ENCODE peak calls at places on chromosome 9, in six cellular contexts. O is GM12878, F is upper lobe of left lung, T is HepG2, Q is K562, C is A549. L is an unnamed sample.

GRCh38 chr9:73148447-73148937 is 3.2 kb upstream of the ANXA1 start:
- ATAC-seq in O (no peak), F (peak), T (no peak), Q (no peak), C (peak), L (no peak)

GRCh38 chr9:137211532-137211931 is 6.0 kb downstream of the NDOR1 start:
- ATAC-seq in O (no peak), F (no peak), T (no peak), Q (peak), C (no peak), L (no peak)

GRCh38 chr9:35756275-35756742 is 2.2 kb upstream of the MSMP start:
- ATAC-seq in O (no peak), F (peak), T (peak), Q (peak), C (peak), L (peak)

GRCh38 chr9:111572945-111573604 is 26.4 kb downstream of the PTGR1 start:
- ATAC-seq in O (no peak), F (no peak), T (no peak), Q (no peak), C (no peak), L (no peak)

GRCh38 chr9:93119953-93120845 is 13.9 kb downstream of the NINJ1 start:
- ATAC-seq in O (peak), F (peak), T (peak), Q (peak), C (peak), L (peak)

GRCh38 chr9:119282476-119283117 is 86.6 kb downstream of the BRINP1 start:
- ATAC-seq in O (no peak), F (no peak), T (no peak), Q (no peak), C (no peak), L (no peak)

GRCh38 chr9:20351715-20352114 is 270.6 kb downstream of the MLLT3 start:
- ATAC-seq in O (no peak), F (no peak), T (no peak), Q (no peak), C (no peak), L (no peak)

GRCh38 chr9:2018764-2019548 is 3.8 kb downstream of the SMARCA2 start:
- ATAC-seq in O (no peak), F (no peak), T (no peak), Q (no peak), C (no peak), L (no peak)

GRCh38 chr9:113493080-113493615 is 29.6 kb downstream of the RGS3 start:
- ATAC-seq in O (no peak), F (no peak), T (no peak), Q (no peak), C (no peak), L (no peak)

GRCh38 chr9:37669232-37669631 is 18.5 kb downstream of the FRMPD1 start:
- ATAC-seq in O (no peak), F (no peak), T (no peak), Q (no peak), C (no peak), L (no peak)

GRCh38 chr9:21078702-21079101 is 960 bp upstream of the IFNB1 start:
- ATAC-seq in O (peak), F (no peak), T (peak), Q (no peak), C (no peak), L (no peak)

GRCh38 chr9:18235181-18235908 is 238.6 kb upstream of the ADAMTSL1 start:
- ATAC-seq in O (no peak), F (no peak), T (no peak), Q (no peak), C (no peak), L (no peak)

GRCh38 chr9:92513349-92513748 is 22.4 kb downstream of the ECM2 start:
- ATAC-seq in O (no peak), F (no peak), T (no peak), Q (no peak), C (no peak), L (no peak)

GRCh38 chr9:33465596-33466564 is 7.8 kb downstream of the NOL6 start:
- ATAC-seq in O (no peak), F (no peak), T (no peak), Q (no peak), C (no peak), L (peak)

GRCh38 chr9:16058131-16058549 is 505.3 kb downstream of the CCDC171 start:
- ATAC-seq in O (peak), F (no peak), T (no peak), Q (no peak), C (no peak), L (no peak)

GRCh38 chr9:2662496-2662895 is 40.9 kb downstream of the VLDLR start:
- ATAC-seq in O (no peak), F (no peak), T (peak), Q (no peak), C (peak), L (no peak)

GRCh38 chr9:125119643-125120286 is 23.6 kb downstream of the SCAI start:
- ATAC-seq in O (no peak), F (no peak), T (no peak), Q (peak), C (no peak), L (no peak)

GRCh38 chr9:79111653-79112052 is 460.1 kb upstream of the TLE4 start:
- ATAC-seq in O (no peak), F (no peak), T (no peak), Q (no peak), C (no peak), L (no peak)

GRCh38 chr9:23522952-23523351 is 303.1 kb downstream of the ELAVL2 start:
- ATAC-seq in O (no peak), F (no peak), T (no peak), Q (no peak), C (no peak), L (no peak)

GRCh38 chr9:7140401-7140800 is 382.6 kb downstream of the KDM4C start:
- ATAC-seq in O (no peak), F (no peak), T (no peak), Q (no peak), C (no peak), L (no peak)

GRCh38 chr9:113011911-113012381 is at the start of gene ZNF883:
- ATAC-seq in O (no peak), F (peak), T (peak), Q (peak), C (peak), L (no peak)

GRCh38 chr9:20321683-20322082 is 300.6 kb downstream of the MLLT3 start:
- ATAC-seq in O (peak), F (no peak), T (no peak), Q (no peak), C (no peak), L (no peak)

GRCh38 chr9:84002344-84002743 is 21.7 kb downstream of the RMI1 start:
- ATAC-seq in O (peak), F (no peak), T (no peak), Q (no peak), C (no peak), L (no peak)

GRCh38 chr9:70101265-70101664 is 57.6 kb downstream of the MAMDC2 start:
- ATAC-seq in O (no peak), F (peak), T (no peak), Q (no peak), C (no peak), L (no peak)

GRCh38 chr9:114924327-114924726 is 6.1 kb downstream of the TNFSF8 start:
- ATAC-seq in O (peak), F (no peak), T (no peak), Q (no peak), C (no peak), L (no peak)

GRCh38 chr9:136974834-136975535 is 2.3 kb upstream of the PTGDS start:
- ATAC-seq in O (no peak), F (no peak), T (no peak), Q (no peak), C (no peak), L (no peak)

GRCh38 chr9:7405924-7406604 is 393.5 kb downstream of the DMAC1 start:
- ATAC-seq in O (peak), F (no peak), T (no peak), Q (no peak), C (no peak), L (no peak)

GRCh38 chr9:136599811-136600660 is 54.2 kb upstream of the NOTCH1 start:
- ATAC-seq in O (no peak), F (no peak), T (peak), Q (no peak), C (no peak), L (no peak)

GRCh38 chr9:126412945-126413344 is 86.3 kb downstream of the MVB12B start:
- ATAC-seq in O (no peak), F (no peak), T (no peak), Q (no peak), C (no peak), L (no peak)

GRCh38 chr9:71681104-71681707 is 87.1 kb downstream of the CEMIP2 start:
- ATAC-seq in O (peak), F (no peak), T (no peak), Q (no peak), C (peak), L (no peak)

GRCh38 chr9:2418619-2419018 is 203.0 kb upstream of the VLDLR start:
- ATAC-seq in O (no peak), F (no peak), T (no peak), Q (no peak), C (no peak), L (no peak)

GRCh38 chr9:107460153-107461023 is 29.2 kb downstream of the KLF4 start:
- ATAC-seq in O (no peak), F (no peak), T (no peak), Q (no peak), C (no peak), L (no peak)

GRCh38 chr9:79026311-79026710 is 545.5 kb upstream of the TLE4 start:
- ATAC-seq in O (no peak), F (no peak), T (no peak), Q (no peak), C (no peak), L (no peak)

GRCh38 chr9:103757062-103757461 is 337.0 kb upstream of the SMC2 start:
- ATAC-seq in O (no peak), F (no peak), T (no peak), Q (no peak), C (no peak), L (no peak)

GRCh38 chr9:34157898-34158297 is 20.9 kb upstream of the UBAP1 start:
- ATAC-seq in O (no peak), F (no peak), T (peak), Q (no peak), C (no peak), L (no peak)

GRCh38 chr9:97873877-97874276 is 20.9 kb downstream of the FOXE1 start:
- ATAC-seq in O (no peak), F (no peak), T (no peak), Q (peak), C (no peak), L (no peak)

GRCh38 chr9:111094433-111095421 is 56.5 kb upstream of the LPAR1 start:
- ATAC-seq in O (peak), F (peak), T (no peak), Q (no peak), C (peak), L (peak)

GRCh38 chr9:93509084-93509483 is 55.7 kb upstream of the FAM120AOS start:
- ATAC-seq in O (no peak), F (no peak), T (peak), Q (no peak), C (no peak), L (no peak)

GRCh38 chr9:91421022-91421765 is 2.4 kb downstream of the NFIL3 start:
- ATAC-seq in O (no peak), F (no peak), T (peak), Q (no peak), C (no peak), L (no peak)

GRCh38 chr9:91420471-91421021 is 3.1 kb downstream of the NFIL3 start:
- ATAC-seq in O (no peak), F (no peak), T (no peak), Q (no peak), C (no peak), L (no peak)

GRCh38 chr9:91417602-91418218 is 5.9 kb downstream of the NFIL3 start:
- ATAC-seq in O (no peak), F (no peak), T (no peak), Q (no peak), C (no peak), L (no peak)

GRCh38 chr9:91421987-91422765 is 1.5 kb downstream of the NFIL3 start:
- ATAC-seq in O (no peak), F (no peak), T (no peak), Q (no peak), C (no peak), L (no peak)

DNA sequence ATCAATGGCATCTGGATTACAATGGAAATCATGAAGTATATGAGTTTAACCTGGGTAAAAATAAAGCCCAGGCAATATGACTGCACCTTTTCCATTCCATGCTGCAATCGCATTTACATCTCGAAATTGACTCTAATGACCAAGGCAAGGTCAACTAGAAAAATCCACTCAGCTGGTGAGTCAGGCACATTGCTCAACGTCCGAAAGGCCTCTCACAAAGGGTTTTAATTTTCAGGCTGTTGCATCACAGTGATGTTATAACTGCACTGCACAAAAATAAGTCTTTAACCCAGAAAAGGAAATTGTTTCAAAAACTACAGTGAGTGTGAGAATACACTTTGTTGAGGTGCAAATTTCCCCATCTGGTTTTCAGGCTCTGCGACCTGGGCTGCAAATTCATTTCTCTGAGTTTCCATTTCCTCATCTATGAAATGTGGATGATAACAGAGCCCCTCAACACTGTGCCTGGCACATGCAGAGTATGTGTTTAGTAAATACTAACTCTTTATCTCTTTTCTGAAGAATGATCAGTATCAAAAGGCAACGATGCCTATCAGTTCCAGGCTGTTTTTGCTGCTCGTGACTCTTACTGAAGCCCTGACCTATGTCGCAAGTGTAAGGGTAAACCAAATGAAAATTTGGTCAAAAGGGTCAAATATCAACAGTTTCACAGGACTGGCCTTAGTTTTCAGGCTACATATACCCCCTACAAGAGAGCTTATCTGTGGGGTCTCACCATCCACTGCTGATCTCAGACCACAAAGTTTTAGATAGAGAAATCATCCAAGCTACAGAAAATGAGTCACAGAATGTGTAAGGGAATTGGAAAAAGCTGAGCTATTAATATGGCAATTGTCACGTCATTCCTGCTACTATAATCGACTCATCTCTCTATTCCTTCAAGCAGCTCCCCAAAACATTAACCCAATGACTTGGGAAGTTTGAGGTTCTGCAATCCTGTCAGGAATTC is 4.1 kb downstream of the NFIL3 start:
- ATAC-seq in O (no peak), F (peak), T (peak), Q (peak), C (peak), L (peak)
- TF ChIP-seq EP300 in O (no peak), F (no peak), T (peak), Q (peak), C (peak), L (no peak)

GRCh38 chr9:130195638-130196037 is 23.4 kb downstream of the NCS1 start:
- ATAC-seq in O (no peak), F (no peak), T (no peak), Q (no peak), C (no peak), L (no peak)
- TF ChIP-seq EP300 in O (no peak), F (no peak), T (no peak), Q (no peak), C (no peak), L (peak)

GRCh38 chr9:87713278-87713989 is 12.5 kb upstream of the CTSL start:
- ATAC-seq in O (no peak), F (peak), T (no peak), Q (peak), C (peak), L (peak)
- TF ChIP-seq EP300 in O (no peak), F (peak), T (no peak), Q (peak), C (peak), L (no peak)

GRCh38 chr9:99221623-99222415 is at the start of the genes ALG2 and SEC61B:
- ATAC-seq in O (peak), F (peak), T (peak), Q (peak), C (peak), L (peak)
- TF ChIP-seq EP300 in O (no peak), F (no peak), T (peak), Q (peak), C (no peak), L (no peak)

DNA sequence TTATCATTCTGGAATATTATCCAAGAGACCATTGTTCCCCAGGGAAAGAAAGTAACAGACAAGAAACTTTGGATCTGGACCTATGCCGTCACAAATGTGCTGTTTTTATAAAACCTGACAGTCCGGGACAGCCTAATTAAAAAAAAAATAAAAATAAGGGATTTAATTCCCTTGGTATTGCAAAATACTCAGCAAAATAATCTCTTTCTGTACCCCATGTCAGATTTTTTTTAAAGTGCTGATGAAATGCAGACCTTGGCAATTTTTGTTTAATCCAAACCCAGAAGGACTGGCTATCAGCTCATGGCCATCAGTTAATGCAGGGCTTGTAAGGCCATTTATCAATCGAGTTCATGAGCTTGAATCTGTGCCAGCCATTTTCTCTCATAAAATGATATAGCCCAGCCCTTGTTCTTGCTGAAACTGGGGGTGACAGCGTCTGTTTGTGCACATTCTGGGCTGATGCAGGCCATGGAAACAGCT is 162.7 kb upstream of the S1PR3 start:
- ATAC-seq in O (no peak), F (no peak), T (no peak), Q (no peak), C (no peak), L (peak)
- TF ChIP-seq EP300 in O (no peak), F (no peak), T (no peak), Q (no peak), C (no peak), L (no peak)

GRCh38 chr9:27497883-27498553 is 26.1 kb upstream of the IFNK start:
- ATAC-seq in O (no peak), F (no peak), T (no peak), Q (peak), C (no peak), L (no peak)
- TF ChIP-seq EP300 in O (no peak), F (no peak), T (no peak), Q (no peak), C (no peak), L (no peak)

DNA sequence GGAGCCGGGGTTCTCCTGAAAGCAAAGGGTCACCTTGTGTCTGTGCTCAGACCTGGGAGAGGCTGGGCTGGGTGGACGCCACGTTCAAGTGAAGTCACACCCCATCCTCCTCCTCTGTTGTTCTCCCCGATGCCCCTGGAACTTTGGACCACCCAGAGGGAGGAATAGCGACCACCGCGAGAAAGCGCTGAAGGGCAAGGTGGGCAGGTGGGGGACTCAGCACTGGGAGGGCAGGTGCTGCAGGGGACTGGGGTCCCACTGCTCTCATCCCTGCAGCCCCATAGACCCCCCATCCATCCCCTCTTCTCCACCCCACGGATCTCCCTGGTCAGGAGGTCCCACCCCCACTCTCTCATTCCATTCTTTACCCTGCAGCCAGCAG is 48.8 kb upstream of the COL5A1 start:
- ATAC-seq in O (no peak), F (no peak), T (no peak), Q (no peak), C (no peak), L (peak)
- TF ChIP-seq EP300 in O (no peak), F (no peak), T (no peak), Q (no peak), C (no peak), L (no peak)

L was measured in gastroesophageal sphincter.